ENCODE peak calls at places on chromosomes 7 and 10, in four cellular contexts. T is tibial nerve; E is brain microvascular endothelial cell; F is CD4-positive, alpha-beta T cell. W is an unnamed sample.

GRCh38 chr7:141333459-141333858 is 217.8 kb upstream of the AGK start:
- DNase-seq in T (no peak), E (no peak), F (no peak), W (no peak)

GRCh38 chr7:46432666-46433065 is 511.6 kb upstream of the IGFBP3 start:
- DNase-seq in T (no peak), E (peak; percentile 84), F (no peak), W (peak; percentile 46)

GRCh38 chr7:158745057-158745715 is 40.6 kb upstream of the NCAPG2 start:
- DNase-seq in T (no peak), E (no peak), F (no peak), W (no peak)

GRCh38 chr10:70733051-70733450 is 52.1 kb downstream of the TBATA start:
- DNase-seq in T (no peak), E (no peak), F (no peak), W (no peak)

GRCh38 chr10:70378122-70378521 is 4.3 kb downstream of the LRRC20 start:
- DNase-seq in T (no peak), E (peak; percentile 48), F (no peak), W (peak; percentile 81)

GRCh38 chr7:154770962-154771361 is 232.0 kb downstream of the PAXIP1 start:
- DNase-seq in T (no peak), E (no peak), F (no peak), W (no peak)

GRCh38 chr7:75559355-75559986 is 67.4 kb downstream of the SPDYE5 start:
- DNase-seq in T (no peak), E (no peak), F (no peak), W (no peak)

GRCh38 chr7:117090820-117091219 is 137.5 kb downstream of the ST7 start:
- DNase-seq in T (no peak), E (no peak), F (no peak), W (no peak)

GRCh38 chr10:97585439-97585811 is 1.2 kb downstream of the HOGA1 start:
- DNase-seq in T (no peak), E (no peak), F (no peak), W (no peak)

GRCh38 chr7:147412782-147413186 is 1177.8 kb upstream of the C7orf33 start:
- DNase-seq in T (no peak), E (peak; percentile 78), F (no peak), W (no peak)

GRCh38 chr10:17175551-17175950 is 25.9 kb downstream of the TRDMT1 start:
- DNase-seq in T (no peak), E (peak; percentile 46), F (no peak), W (no peak)

GRCh38 chr10:74770400-74770799 is 56.0 kb upstream of the KAT6B start:
- DNase-seq in T (no peak), E (no peak), F (no peak), W (no peak)

GRCh38 chr7:74380720-74381119 is 73.0 kb upstream of the GTF2IRD1 start:
- DNase-seq in T (no peak), E (no peak), F (no peak), W (peak; percentile 53)

GRCh38 chr7:50650057-50650664 is 85.0 kb upstream of the DDC start:
- DNase-seq in T (no peak), E (no peak), F (no peak), W (no peak)

GRCh38 chr10:127278001-127278400 is 81.6 kb upstream of the INSYN2A start:
- DNase-seq in T (no peak), E (peak; percentile 16), F (no peak), W (no peak)

GRCh38 chr10:113858541-113858940 is 4.1 kb downstream of the NHLRC2 start:
- DNase-seq in T (no peak), E (no peak), F (no peak), W (no peak)

GRCh38 chr7:140200102-140200989 is 23.6 kb upstream of the KDM7A start:
- DNase-seq in T (peak; percentile 33), E (peak; percentile 72), F (no peak), W (no peak)

GRCh38 chr7:1114505-1114904 is 26.6 kb downstream of the GPER1 start:
- DNase-seq in T (no peak), E (no peak), F (no peak), W (no peak)

GRCh38 chr10:22710139-22710745 is 4.1 kb downstream of the PIP4K2A start:
- DNase-seq in T (no peak), E (no peak), F (no peak), W (no peak)

GRCh38 chr7:2820508-2820934 is 23.6 kb downstream of the GNA12 start:
- DNase-seq in T (peak; percentile 56), E (peak; percentile 98), F (no peak), W (peak; percentile 86)

GRCh38 chr10:86642021-86642420 is 12.3 kb upstream of the OPN4 start:
- DNase-seq in T (no peak), E (no peak), F (no peak), W (no peak)

GRCh38 chr7:114502454-114503254 is 88.0 kb downstream of the FOXP2 start:
- DNase-seq in T (no peak), E (peak; percentile 66), F (no peak), W (no peak)

GRCh38 chr10:97612386-97612785 is 20.9 kb downstream of the MORN4 start:
- DNase-seq in T (no peak), E (peak; percentile 53), F (no peak), W (peak; percentile 51)

GRCh38 chr10:96275685-96276418 is 4.5 kb upstream of the BLNK start:
- DNase-seq in T (no peak), E (no peak), F (no peak), W (no peak)

GRCh38 chr10:132331259-132331955 is 586 bp upstream of the LRRC27 start:
- DNase-seq in T (no peak), E (no peak), F (no peak), W (no peak)

GRCh38 chr10:57035310-57035709 is 674.3 kb upstream of the ZWINT start:
- DNase-seq in T (no peak), E (no peak), F (no peak), W (no peak)

GRCh38 chr10:110141185-110141584 is 66.2 kb upstream of the MXI1 start:
- DNase-seq in T (no peak), E (peak; percentile 24), F (no peak), W (no peak)

GRCh38 chr10:34498821-34499220 is 316.3 kb downstream of the PARD3 start:
- DNase-seq in T (no peak), E (no peak), F (no peak), W (no peak)

GRCh38 chr10:132512693-132513345 is 24.8 kb upstream of the INPP5A start:
- DNase-seq in T (no peak), E (no peak), F (no peak), W (no peak)

GRCh38 chr7:67955061-67955460 is 958.4 kb downstream of the TYW1 start:
- DNase-seq in T (no peak), E (no peak), F (no peak), W (no peak)

GRCh38 chr10:93330824-93331223 is 151.3 kb downstream of the MYOF start:
- DNase-seq in T (no peak), E (no peak), F (no peak), W (no peak)

GRCh38 chr7:1407883-1408282 is 51.4 kb downstream of the MICALL2 start:
- DNase-seq in T (no peak), E (no peak), F (no peak), W (no peak)

GRCh38 chr10:113639966-113640365 is 23.9 kb downstream of the NRAP start:
- DNase-seq in T (no peak), E (no peak), F (no peak), W (no peak)

GRCh38 chr10:78597791-78598555 is 470.8 kb upstream of the ZMIZ1 start:
- DNase-seq in T (no peak), E (no peak), F (no peak), W (no peak)

GRCh38 chr10:131221632-131222277 is 89.8 kb downstream of the TCERG1L start:
- DNase-seq in T (no peak), E (no peak), F (no peak), W (no peak)

GRCh38 chr10:131218811-131219583 is 92.5 kb downstream of the TCERG1L start:
- DNase-seq in T (no peak), E (no peak), F (no peak), W (no peak)

GRCh38 chr10:131219584-131219886 is 92.0 kb downstream of the TCERG1L start:
- DNase-seq in T (no peak), E (no peak), F (no peak), W (no peak)

GRCh38 chr10:131220601-131221171 is 90.8 kb downstream of the TCERG1L start:
- DNase-seq in T (no peak), E (no peak), F (no peak), W (no peak)

GRCh38 chr10:131219955-131220489 is 91.5 kb downstream of the TCERG1L start:
- DNase-seq in T (no peak), E (no peak), F (no peak), W (no peak)
- H3K27ac ChIP-seq in T (no peak overlapping the region), E (no peak overlapping the region), F (no peak overlapping the region), W (no peak overlapping the region)

GRCh38 chr7:5204546-5204945 is 14.5 kb downstream of the WIPI2 start:
- DNase-seq in T (no peak), E (no peak), F (no peak), W (no peak)

GRCh38 chr7:5207131-5207530 is 17.1 kb downstream of the WIPI2 start:
- DNase-seq in T (no peak), E (no peak), F (no peak), W (no peak)

GRCh38 chr7:5200561-5201235 is 10.7 kb downstream of the WIPI2 start:
- DNase-seq in T (no peak), E (no peak), F (no peak), W (no peak)

GRCh38 chr7:5206686-5207085 is 16.7 kb downstream of the WIPI2 start:
- DNase-seq in T (no peak), E (no peak), F (no peak), W (no peak)

DNA sequence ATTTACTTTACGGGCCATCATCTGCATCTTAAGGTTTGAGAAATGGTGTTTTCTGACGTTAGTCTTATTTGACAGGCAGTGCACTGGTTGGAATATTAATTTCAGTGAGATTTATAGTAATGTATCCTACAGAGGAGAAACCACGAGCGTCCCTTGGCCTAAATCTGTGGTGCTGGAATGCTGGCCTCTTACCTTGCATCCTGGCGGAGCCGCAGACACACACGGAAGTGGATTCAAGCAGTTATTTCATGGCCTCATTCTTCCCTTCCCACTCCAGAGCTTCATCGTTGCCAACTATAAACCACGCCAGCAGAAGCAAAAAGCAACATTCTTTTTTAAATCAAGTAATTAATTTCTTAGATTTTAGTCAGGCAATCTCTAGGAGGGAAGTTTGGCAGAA is 13.1 kb downstream of the WIPI2 start:
- DNase-seq in T (no peak), E (no peak), F (no peak), W (no peak)
- H3K27ac ChIP-seq in T (peak overlapping the region; percentile 46), E (no peak overlapping the region), F (no peak overlapping the region), W (no peak overlapping the region)

DNA sequence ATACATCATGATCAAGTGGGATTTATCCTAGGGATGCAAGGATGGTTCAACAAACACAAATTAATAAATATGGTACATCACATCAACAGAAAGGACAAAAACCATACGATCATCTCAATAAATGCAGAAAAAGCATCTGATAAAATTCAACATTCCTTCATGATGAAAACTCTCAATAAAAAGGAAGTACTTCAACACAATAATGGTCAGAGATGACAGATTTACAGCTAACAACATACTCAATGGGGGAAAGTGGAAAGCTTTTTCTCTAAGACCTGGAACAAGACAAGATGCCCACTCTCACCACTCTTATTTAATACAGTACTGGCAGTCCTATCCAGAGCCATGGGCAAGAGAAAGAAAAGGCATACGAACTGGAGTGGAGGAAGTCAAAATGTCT is 39.9 kb upstream of the PRR15 start:
- DNase-seq in T (no peak), E (no peak), F (no peak), W (no peak)
- H3K27ac ChIP-seq in T (no peak overlapping the region), E (no peak overlapping the region), F (no peak overlapping the region), W (no peak overlapping the region)

DNA sequence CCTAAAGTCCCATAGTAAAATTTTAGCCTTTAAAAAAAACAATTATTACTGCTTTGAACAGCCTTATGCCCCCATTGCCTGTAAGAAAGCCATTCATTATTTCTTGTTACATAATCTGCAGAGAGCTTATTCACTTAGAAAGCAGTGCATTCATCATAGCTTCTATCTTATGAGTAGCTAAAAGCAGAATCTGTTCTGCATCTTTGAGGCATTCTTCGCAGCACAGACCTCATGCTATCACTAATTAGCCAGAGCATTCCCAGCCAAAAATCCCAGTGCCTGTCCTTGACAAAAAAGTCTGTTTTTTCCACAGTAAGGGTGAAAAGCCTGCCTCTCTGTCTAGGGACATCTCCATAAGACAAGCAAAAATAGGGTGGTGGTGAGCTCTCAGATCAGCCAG is 748.6 kb upstream of the GALNT17 start:
- DNase-seq in T (no peak), E (no peak), F (no peak), W (no peak)
- H3K27ac ChIP-seq in T (no peak overlapping the region), E (no peak overlapping the region), F (no peak overlapping the region), W (no peak overlapping the region)